ENCODE peak calls at places on chromosome 7, in four cellular contexts. K is GM12878, C is HL-60, M is K562. F is an unnamed sample.

GRCh38 chr7:55108818-55109217 is 90.0 kb downstream of the EGFR start:
- DNase-seq in M (no peak), K (no peak), C (no peak), F (no peak)

GRCh38 chr7:101299511-101300464 is 21.8 kb downstream of the IFT22 start:
- DNase-seq in C (no peak), M (no peak), K (no peak), F (no peak)

GRCh38 chr7:88964418-88964817 is 168.9 kb upstream of the TEX47 start:
- DNase-seq in C (no peak), M (no peak), K (no peak), F (no peak)

GRCh38 chr7:12647364-12648219 is 39.8 kb upstream of the ARL4A start:
- DNase-seq in C (no peak), M (peak; percentile 61), K (no peak), F (no peak)

GRCh38 chr7:132138817-132139216 is 437.5 kb downstream of the PLXNA4 start:
- DNase-seq in M (no peak), C (no peak), K (no peak), F (no peak)

GRCh38 chr7:22791204-22792158 is 31.2 kb downstream of the TOMM7 start:
- DNase-seq in C (no peak), K (no peak), M (no peak), F (no peak)

GRCh38 chr7:24502135-24502488 is 71.1 kb upstream of the PALS2 start:
- DNase-seq in C (no peak), M (no peak), K (no peak), F (no peak)

GRCh38 chr7:67309764-67310548 is 313.3 kb downstream of the TYW1 start:
- DNase-seq in M (no peak), C (no peak), K (no peak), F (no peak)

GRCh38 chr7:26153823-26154783 is 2.1 kb downstream of the NFE2L3 start:
- DNase-seq in K (no peak), C (no peak), M (peak; percentile 43), F (no peak)

GRCh38 chr7:81457858-81458522 is 311.9 kb downstream of the HGF start:
- DNase-seq in M (no peak), C (no peak), K (no peak), F (no peak)

GRCh38 chr7:125061776-125062397 is 132.3 kb upstream of the POT1 start:
- DNase-seq in C (no peak), K (no peak), M (no peak), F (no peak)

GRCh38 chr7:11788568-11788967 is 43.4 kb downstream of the THSD7A start:
- DNase-seq in M (no peak), C (no peak), K (no peak), F (no peak)

GRCh38 chr7:155402941-155403340 is 55.0 kb upstream of the EN2 start:
- DNase-seq in K (no peak), M (no peak), C (no peak), F (no peak)

GRCh38 chr7:127885843-127886242 is 145.4 kb downstream of the LRRC4 start:
- DNase-seq in C (no peak), M (peak; percentile 77), K (no peak), F (no peak)

GRCh38 chr7:84529480-84530205 is 335.1 kb upstream of the SEMA3A start:
- DNase-seq in C (no peak), M (no peak), K (no peak), F (no peak)

GRCh38 chr7:40680657-40681056 is 545.9 kb downstream of the SUGCT start:
- DNase-seq in K (no peak), M (peak; percentile 24), C (no peak), F (no peak)

GRCh38 chr7:52831321-52831720 is 204.1 kb upstream of the POM121L12 start:
- DNase-seq in K (no peak), M (no peak), C (no peak), F (no peak)

GRCh38 chr7:143417734-143418378 is 9.2 kb upstream of the EPHA1 start:
- DNase-seq in K (no peak), M (no peak), C (no peak), F (no peak)

GRCh38 chr7:123974326-123974908 is 49.4 kb downstream of the SPAM1 start:
- DNase-seq in C (no peak), M (no peak), K (no peak), F (no peak)

GRCh38 chr7:93985101-93985500 is 19.1 kb downstream of the BET1 start:
- DNase-seq in C (no peak), K (no peak), M (no peak), F (no peak)

GRCh38 chr7:131218727-131219128 is 108.9 kb upstream of the MKLN1 start:
- DNase-seq in M (no peak), C (no peak), K (peak; percentile 47), F (no peak)

GRCh38 chr7:131011976-131012375 is 278.0 kb upstream of the KLF14 start:
- DNase-seq in M (no peak), C (peak; percentile 23), K (no peak), F (no peak)

GRCh38 chr7:142519790-142520078 is 229.5 kb upstream of the PRSS1 start:
- DNase-seq in K (no peak), C (no peak), M (no peak), F (no peak)

GRCh38 chr7:134938141-134938540 is 48.2 kb upstream of the AGBL3 start:
- DNase-seq in M (no peak), K (no peak), C (no peak), F (no peak)

GRCh38 chr7:134935701-134936100 is 50.6 kb upstream of the AGBL3 start:
- DNase-seq in M (no peak), K (no peak), C (no peak), F (no peak)

GRCh38 chr7:134933460-134934068 is 52.7 kb upstream of the AGBL3 start:
- DNase-seq in M (no peak), K (no peak), C (no peak), F (no peak)

GRCh38 chr7:134939136-134939535 is 47.2 kb upstream of the AGBL3 start:
- DNase-seq in C (no peak), M (no peak), K (no peak), F (no peak)

DNA sequence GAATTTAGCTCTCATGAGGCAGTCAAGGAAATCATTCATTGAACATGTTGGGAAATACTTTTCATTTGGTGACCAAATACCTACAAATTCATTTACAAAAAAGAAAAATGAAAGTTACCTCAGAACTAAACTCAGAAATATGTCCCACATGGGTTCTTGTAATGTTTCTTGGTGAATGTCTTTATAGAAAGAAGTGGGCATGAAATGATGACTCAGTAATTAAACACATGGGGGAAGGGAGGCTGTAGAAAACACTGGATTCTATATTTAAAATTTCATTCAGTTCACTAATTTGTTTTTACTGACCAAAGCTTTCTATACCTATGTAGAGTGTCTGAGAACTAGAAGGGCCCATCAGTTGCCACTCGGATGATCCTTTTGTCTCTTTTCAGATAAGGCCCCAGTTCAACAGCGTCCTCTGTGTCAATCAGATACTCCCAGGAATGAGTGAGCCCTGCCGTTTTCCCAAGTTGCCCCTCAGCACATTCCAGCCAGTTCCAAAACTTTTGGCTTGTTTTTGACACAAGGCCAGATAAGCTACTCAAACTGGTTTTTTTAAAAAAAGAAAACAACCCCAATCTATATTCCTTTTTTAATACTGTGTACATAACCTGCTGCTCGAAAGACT is 49.3 kb upstream of the AGBL3 start:
- DNase-seq in M (no peak), K (no peak), C (no peak), F (no peak)
- TF ChIP-seq SPI1 in M (no peak), K (no peak), C (no peak), F (no peak)

GRCh38 chr7:133480868-133481267 is 228.0 kb downstream of the EXOC4 start:
- DNase-seq in K (no peak), M (no peak), C (no peak), F (no peak)

GRCh38 chr7:133481676-133482075 is 228.8 kb downstream of the EXOC4 start:
- DNase-seq in M (peak; percentile 27), C (no peak), K (no peak), F (no peak)

GRCh38 chr7:133482626-133483025 is 229.7 kb downstream of the EXOC4 start:
- DNase-seq in C (no peak), M (no peak), K (no peak), F (no peak)

GRCh38 chr7:133479456-133480097 is 226.7 kb downstream of the EXOC4 start:
- DNase-seq in K (no peak), C (no peak), M (no peak), F (no peak)

DNA sequence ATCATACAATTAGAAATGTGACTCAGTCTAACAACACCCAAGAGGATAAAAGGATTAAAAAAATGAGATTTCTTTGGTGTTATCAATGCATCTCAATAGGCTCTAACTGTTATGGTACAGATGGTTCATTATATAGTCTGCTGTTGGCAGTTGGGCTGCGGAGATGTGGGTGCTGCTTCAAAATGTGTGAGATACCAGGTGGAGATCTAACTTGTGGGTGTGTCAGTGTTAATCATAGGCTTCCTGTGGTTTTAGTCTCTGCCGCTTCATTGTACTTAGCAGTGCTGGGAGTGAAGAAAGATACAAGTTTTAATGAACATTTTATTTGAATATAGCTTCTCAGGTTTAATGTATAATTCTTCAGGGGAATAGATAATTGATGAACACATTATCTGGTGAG is 231.3 kb downstream of the EXOC4 start:
- DNase-seq in C (no peak), M (no peak), K (no peak), F (no peak)
- TF ChIP-seq SPI1 in C (no peak), M (no peak), K (no peak), F (no peak)

DNA sequence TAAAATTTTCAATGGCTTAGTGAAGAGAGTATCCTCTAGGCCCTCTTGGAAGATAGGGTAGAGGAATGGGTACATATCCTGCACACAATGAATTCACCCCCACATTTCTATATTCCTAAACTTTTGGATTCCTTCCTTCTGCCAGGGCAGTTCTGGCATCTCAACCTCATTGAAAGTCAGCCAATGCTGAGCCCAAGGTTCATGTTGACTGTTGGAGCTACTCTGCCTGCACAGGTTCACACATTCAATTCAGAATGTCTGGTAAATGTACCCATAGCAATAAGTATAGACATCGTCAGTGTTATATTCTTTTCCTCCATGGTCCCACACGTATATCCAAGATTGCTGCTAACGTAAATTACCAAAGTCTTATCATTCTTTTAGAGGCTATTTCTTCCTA is 48.9 kb upstream of the STARD3NL start:
- DNase-seq in M (no peak), C (no peak), K (no peak), F (no peak)
- TF ChIP-seq SPI1 in M (no peak), C (no peak), K (no peak), F (no peak)

DNA sequence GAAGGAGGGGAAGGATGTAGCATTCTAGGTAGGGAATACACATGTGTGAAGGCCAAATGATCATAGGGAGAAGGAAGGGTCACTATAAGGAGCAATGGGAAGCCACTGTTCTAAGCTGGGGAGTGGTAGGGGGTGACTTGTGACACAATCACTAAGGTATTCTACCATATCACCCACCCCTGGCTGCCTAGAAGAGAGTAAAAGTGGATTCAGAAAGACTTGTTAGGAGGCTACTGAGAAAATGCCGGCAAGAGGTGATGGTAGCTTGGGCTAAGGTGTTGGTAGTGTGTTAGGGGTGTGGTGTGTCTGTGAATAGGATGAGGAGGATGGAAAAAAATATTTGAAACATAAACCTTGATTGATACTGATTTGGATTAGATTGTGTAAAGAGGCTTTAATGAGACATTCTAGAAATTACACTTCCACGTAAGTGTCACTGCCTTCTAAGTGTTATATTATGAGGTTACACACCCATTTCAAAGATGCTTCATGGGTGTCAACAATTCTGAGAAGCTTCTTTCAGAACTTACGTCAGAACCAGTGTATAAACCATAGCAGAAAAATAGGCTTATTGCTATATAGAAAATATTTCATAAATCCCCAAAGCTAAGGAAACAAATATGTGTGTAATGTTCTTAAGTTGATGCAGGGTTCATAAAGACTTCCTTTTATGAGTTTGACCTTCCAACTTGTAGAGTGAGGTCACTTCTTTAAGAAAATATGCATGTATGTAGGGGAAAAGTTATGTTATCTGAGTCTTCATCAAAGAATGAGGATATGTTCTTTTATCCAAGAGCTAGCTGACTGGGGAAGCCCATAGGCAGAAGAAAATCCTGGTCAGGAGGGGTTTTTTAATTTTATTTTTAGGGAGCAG is 5.6 kb upstream of the BPGM start:
- DNase-seq in C (no peak), M (no peak), K (no peak), F (no peak)
- TF ChIP-seq SPI1 in C (no peak), M (no peak), K (no peak), F (no peak)

GRCh38 chr7:28349637-28350036 is 62.7 kb upstream of the CREB5 start:
- DNase-seq in C (no peak), M (no peak), K (no peak), F (no peak)
- TF ChIP-seq SPI1 in C (no peak), M (no peak), K (no peak), F (no peak)

F was measured in GM12891.